ENCODE peak calls at places on chromosome 17, in seven cellular contexts. D, M, O, N, J, T and K are unnamed samples.

GRCh38 chr17:68238488-68238887 is 9.4 kb upstream of the AMZ2 start:
- DNase-seq in J (no peak), D (no peak), M (no peak), T (no peak), O (no peak), N (no peak), K (no peak)

GRCh38 chr17:47669060-47669459 is 19.3 kb downstream of the KPNB1 start:
- DNase-seq in D (no peak), N (no peak), T (no peak), J (no peak), O (no peak), M (no peak), K (no peak)

GRCh38 chr17:37068266-37068665 is 119.5 kb downstream of the AATF start:
- DNase-seq in O (no peak), D (no peak), M (no peak), N (no peak), T (no peak), J (no peak), K (no peak)

GRCh38 chr17:62933986-62934385 is 32.0 kb upstream of the TANC2 start:
- DNase-seq in T (no peak), O (no peak), J (no peak), M (no peak), N (no peak), D (no peak), K (no peak)

GRCh38 chr17:30236807-30237206 is 1.3 kb upstream of the SLC6A4 start:
- DNase-seq in O (peak), D (no peak), J (no peak), M (peak), T (peak), N (no peak), K (peak)

GRCh38 chr17:77957869-77958715 is at the start of gene TNRC6C:
- DNase-seq in N (peak), J (peak), T (peak), O (peak), M (peak), D (peak), K (peak)

GRCh38 chr17:47276868-47277267 is 23.2 kb downstream of the ITGB3 start:
- DNase-seq in M (peak), D (no peak), T (no peak), J (no peak), N (no peak), O (no peak), K (no peak)

GRCh38 chr17:76357597-76358158 is 4.0 kb upstream of the PRPSAP1 start:
- DNase-seq in N (no peak), T (no peak), D (no peak), J (no peak), O (no peak), M (peak), K (no peak)

GRCh38 chr17:62206550-62206949 is 141.5 kb upstream of the MED13 start:
- DNase-seq in M (no peak), T (peak), N (no peak), O (no peak), D (no peak), J (no peak), K (no peak)

GRCh38 chr17:63946440-63947363 is 14.6 kb upstream of the CD79B start:
- DNase-seq in J (no peak), M (peak), N (peak), O (peak), D (peak), T (peak), K (peak)

GRCh38 chr17:39845052-39845976 is 18.8 kb downstream of the IKZF3 start:
- DNase-seq in D (no peak), T (no peak), M (no peak), N (no peak), O (no peak), J (no peak), K (no peak)

GRCh38 chr17:6079960-6080359 is 9.8 kb downstream of the WSCD1 start:
- DNase-seq in T (no peak), O (no peak), N (no peak), J (no peak), D (no peak), M (no peak), K (no peak)

GRCh38 chr17:65588194-65588808 is 26.9 kb upstream of the AXIN2 start:
- DNase-seq in T (no peak), O (no peak), J (no peak), M (peak), N (no peak), D (no peak), K (no peak)

GRCh38 chr17:46978489-46979022 is 497 bp downstream of the RPRML start:
- DNase-seq in O (no peak), D (peak), M (no peak), T (peak), N (no peak), J (no peak), K (peak)

GRCh38 chr17:781920-782731 is at the start of the genes GLOD4 and MRM3:
- DNase-seq in M (peak), O (peak), T (peak), J (peak), D (peak), N (peak), K (peak)

GRCh38 chr17:77394540-77395295 is 253.9 kb downstream of the SEC14L1 start:
- DNase-seq in D (no peak), M (peak), T (no peak), N (no peak), J (no peak), O (no peak), K (no peak)

GRCh38 chr17:47264171-47264570 is 10.5 kb downstream of the ITGB3 start:
- DNase-seq in M (no peak), O (no peak), T (no peak), N (no peak), D (no peak), J (no peak), K (no peak)

GRCh38 chr17:9684955-9685621 is 39.8 kb downstream of the USP43 start:
- DNase-seq in D (no peak), N (no peak), M (peak), T (no peak), O (no peak), J (no peak), K (no peak)

GRCh38 chr17:1705004-1705403 is 5.2 kb downstream of the TLCD2 start:
- DNase-seq in J (no peak), O (no peak), M (no peak), N (peak), D (no peak), T (no peak), K (no peak)

GRCh38 chr17:30996481-30996880 is 25.6 kb downstream of the RNF135 start:
- DNase-seq in N (no peak), M (no peak), D (no peak), O (no peak), T (no peak), J (no peak), K (no peak)

GRCh38 chr17:59372138-59372751 is 40.8 kb downstream of the YPEL2 start:
- DNase-seq in D (no peak), T (no peak), J (peak), N (no peak), M (no peak), O (no peak), K (no peak)

GRCh38 chr17:58084317-58084981 is 1.2 kb downstream of the DYNLL2 start:
- DNase-seq in J (peak), O (peak), N (peak), D (peak), M (peak), T (peak), K (peak)

GRCh38 chr17:2796164-2797140 is at the start of gene RAP1GAP2:
- DNase-seq in T (no peak), M (no peak), O (no peak), J (no peak), D (no peak), N (no peak), K (no peak)

GRCh38 chr17:77280304-77280910 is 139.6 kb downstream of the SEC14L1 start:
- DNase-seq in J (no peak), O (no peak), D (no peak), T (peak), M (no peak), N (no peak), K (peak)

GRCh38 chr17:71052971-71053370 is 883.6 kb downstream of the KCNJ2 start:
- DNase-seq in T (no peak), J (no peak), N (no peak), O (no peak), M (no peak), D (no peak), K (no peak)

GRCh38 chr17:35666070-35666469 is 65.4 kb upstream of the RASL10B start:
- DNase-seq in M (no peak), J (no peak), O (no peak), N (no peak), T (no peak), D (no peak), K (no peak)

GRCh38 chr17:66673668-66674276 is 161.1 kb upstream of the CACNG5 start:
- DNase-seq in M (peak), D (no peak), J (no peak), O (no peak), T (peak), N (peak), K (peak)

GRCh38 chr17:10149573-10150399 is 48.6 kb downstream of the GAS7 start:
- DNase-seq in T (no peak), M (no peak), D (peak), J (peak), O (no peak), N (peak), K (no peak)

GRCh38 chr17:17505151-17505550 is 9.0 kb upstream of the RASD1 start:
- DNase-seq in T (no peak), J (no peak), M (no peak), N (no peak), D (no peak), O (no peak), K (no peak)

GRCh38 chr17:48294193-48294909 is 135.7 kb downstream of the SKAP1 start:
- DNase-seq in N (no peak), O (no peak), D (no peak), T (no peak), M (no peak), J (no peak), K (no peak)

GRCh38 chr17:14672830-14673229 is 371.9 kb downstream of the HS3ST3B1 start:
- DNase-seq in D (no peak), J (no peak), O (no peak), M (peak), T (no peak), N (no peak), K (no peak)

GRCh38 chr17:28878158-28878910 is 19.2 kb downstream of the FLOT2 start:
- DNase-seq in D (no peak), O (no peak), M (no peak), J (no peak), N (no peak), T (no peak), K (no peak)

DNA sequence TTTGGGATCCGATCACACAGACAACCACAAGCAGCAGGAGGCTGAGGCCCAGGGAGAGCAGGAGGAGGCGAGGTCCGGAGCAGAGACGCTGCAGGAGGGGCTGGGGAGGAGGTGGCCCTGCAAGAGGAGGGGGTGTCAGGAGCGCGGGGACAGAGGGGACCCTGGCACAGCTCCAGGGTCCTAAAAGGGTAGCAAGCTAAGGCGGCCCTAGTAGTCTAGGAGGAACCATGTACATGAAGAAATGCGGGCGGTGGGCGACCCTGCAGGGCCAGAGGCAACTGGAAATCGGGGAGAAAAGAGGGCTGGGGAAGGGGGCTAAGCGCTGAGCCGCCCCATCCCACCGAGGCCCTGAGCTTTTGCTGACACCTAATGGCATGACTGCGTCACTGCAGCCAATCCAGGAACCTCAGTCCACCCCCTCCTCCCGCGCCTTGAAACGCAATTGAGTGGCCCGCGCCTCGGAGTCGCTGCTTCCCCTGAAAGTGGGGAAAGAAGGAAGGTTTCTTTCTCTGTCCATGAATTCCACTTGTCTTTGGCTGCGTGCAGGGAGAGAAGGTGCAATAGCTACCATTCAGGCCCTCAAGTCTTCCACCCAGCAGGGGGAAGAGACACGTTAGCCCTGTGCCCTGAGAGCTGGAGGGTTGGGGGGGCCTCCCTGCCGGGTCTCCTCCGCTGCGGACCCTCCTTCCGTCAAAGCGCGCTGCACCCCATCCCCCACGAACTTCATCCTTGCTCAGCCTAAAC is 1.8 kb downstream of the ASGR1 start:
- DNase-seq in D (peak), N (peak), M (peak), J (no peak), O (peak), T (peak), K (peak)
- TF ChIP-seq TAF1 in D (no peak), N (no peak), M (no peak), J (no peak), O (no peak), T (no peak), K (peak)

GRCh38 chr17:80725532-80725931 is 180.9 kb downstream of the RPTOR start:
- DNase-seq in M (no peak), N (no peak), O (no peak), T (peak), J (no peak), D (no peak), K (no peak)

GRCh38 chr17:80727409-80727755 is 182.7 kb downstream of the RPTOR start:
- DNase-seq in T (no peak), M (no peak), J (no peak), O (no peak), N (no peak), D (no peak), K (no peak)

GRCh38 chr17:80722656-80723055 is 178.0 kb downstream of the RPTOR start:
- DNase-seq in N (no peak), D (no peak), O (no peak), M (no peak), T (no peak), J (no peak), K (no peak)

GRCh38 chr17:80726558-80727408 is 182.1 kb downstream of the RPTOR start:
- DNase-seq in T (no peak), D (no peak), N (no peak), J (no peak), M (no peak), O (no peak), K (no peak)

DNA sequence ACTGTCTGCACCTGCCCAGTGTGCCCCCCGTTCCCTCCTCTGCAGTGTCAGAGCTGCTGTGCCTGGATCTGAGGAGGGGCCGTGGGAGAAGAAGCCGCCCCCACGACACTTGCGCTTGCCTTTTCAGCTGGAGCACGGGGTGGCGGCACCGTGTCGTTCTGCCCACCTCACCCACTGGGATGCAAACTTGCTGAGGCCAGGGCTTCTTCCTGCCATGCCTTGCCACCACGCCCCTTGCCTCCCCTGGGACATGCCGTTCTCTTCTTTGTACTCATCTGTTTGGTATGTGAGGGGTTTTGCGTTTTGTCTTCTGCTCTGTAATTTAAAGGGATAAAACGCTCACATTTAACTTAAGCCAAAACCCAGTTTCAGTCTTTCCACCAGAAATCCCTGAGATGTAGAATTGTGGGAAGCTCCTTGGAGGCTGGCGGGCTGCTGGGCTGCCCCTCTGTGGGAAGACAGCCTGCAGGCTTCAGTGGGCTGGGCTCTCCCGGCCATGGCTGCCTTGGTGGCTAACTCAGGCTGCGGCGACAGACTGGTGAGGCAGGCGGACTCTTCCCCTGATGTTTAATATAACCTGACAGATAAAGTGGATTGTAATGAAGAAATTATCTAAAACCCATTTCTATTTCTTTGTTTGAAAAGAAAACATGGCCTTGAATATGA is 180.2 kb downstream of the RPTOR start:
- DNase-seq in M (no peak), D (no peak), T (peak), J (no peak), N (no peak), O (no peak), K (no peak)
- TF ChIP-seq TAF1 in M (no peak), D (no peak), T (no peak), J (no peak), N (no peak), O (no peak), K (no peak)

DNA sequence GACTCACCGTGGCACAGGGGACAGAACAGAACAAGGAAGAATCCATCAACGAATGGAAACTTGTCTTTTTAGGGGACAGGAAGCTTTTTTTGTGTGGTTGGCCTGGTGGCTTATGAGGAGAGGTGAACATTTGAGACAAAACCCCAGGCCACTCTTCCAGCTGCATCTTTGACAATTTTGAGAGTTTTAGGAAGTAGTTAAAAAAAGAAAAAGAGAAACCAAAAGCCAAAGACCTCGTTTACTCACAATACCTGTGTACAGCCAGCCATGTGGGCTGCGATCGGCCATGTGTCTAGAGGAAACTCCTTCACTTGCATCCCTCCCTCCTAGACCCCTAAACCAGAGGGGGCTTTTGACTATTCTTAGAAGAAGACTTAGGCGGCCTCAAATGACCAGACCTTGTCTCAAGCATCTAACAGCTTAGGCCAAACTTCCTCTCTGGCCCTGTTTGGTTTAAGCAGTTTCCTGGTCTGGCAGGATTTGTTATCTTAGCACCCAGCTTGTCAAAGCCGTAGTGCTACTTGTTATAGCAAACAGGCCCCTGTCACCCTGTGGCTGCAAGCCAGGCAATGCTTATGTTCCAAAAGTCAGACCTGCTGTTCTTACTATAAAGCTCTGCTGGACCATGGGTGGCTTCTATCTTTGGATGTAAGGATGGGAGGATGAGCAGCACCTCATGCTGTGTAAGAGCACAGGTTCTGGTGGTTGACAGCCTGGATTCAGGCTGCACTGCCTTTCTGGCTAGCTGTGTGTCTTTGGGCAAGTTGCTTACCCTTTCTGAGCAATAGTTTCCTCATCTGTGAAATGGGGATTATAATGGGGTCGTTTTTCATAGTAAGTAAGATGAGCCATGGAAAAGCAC is 17.7 kb downstream of the KSR1 start:
- DNase-seq in D (no peak), T (no peak), J (peak), O (no peak), M (no peak), N (peak), K (no peak)
- TF ChIP-seq TAF1 in D (no peak), T (no peak), J (no peak), O (no peak), M (no peak), N (peak), K (no peak)

DNA sequence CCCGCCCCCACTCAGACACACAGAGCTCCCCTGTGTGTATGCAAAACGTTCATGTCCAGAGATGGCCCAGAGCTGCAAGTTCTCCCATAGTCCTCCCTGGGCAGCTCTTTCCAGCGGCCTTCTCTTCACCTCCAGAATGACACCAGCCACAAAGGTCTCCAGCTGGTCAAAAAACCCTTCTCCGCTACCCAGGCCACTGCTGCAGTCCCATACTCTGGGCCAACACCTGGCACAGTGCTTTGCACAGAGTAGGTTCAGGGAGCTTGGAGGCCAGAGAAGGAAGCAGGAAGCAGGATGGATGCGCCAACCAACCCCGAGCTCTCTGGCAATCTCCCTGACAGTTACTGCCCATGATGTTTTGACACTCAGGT is 1.1 kb upstream of the STAT5B start:
- DNase-seq in M (no peak), T (no peak), N (no peak), J (no peak), D (no peak), O (no peak), K (no peak)
- TF ChIP-seq TAF1 in M (no peak), T (no peak), N (no peak), J (no peak), D (no peak), O (no peak), K (no peak)

GRCh38 chr17:44400226-44400847 is 10.9 kb upstream of the ITGA2B start:
- DNase-seq in O (no peak), T (no peak), D (no peak), M (peak), N (no peak), J (no peak), K (no peak)
- TF ChIP-seq TAF1 in O (no peak), T (no peak), D (no peak), M (no peak), N (no peak), J (no peak), K (no peak)

GRCh38 chr17:69609495-69610315 is 195.2 kb downstream of the MAP2K6 start:
- DNase-seq in D (no peak), M (peak), O (no peak), T (no peak), J (no peak), N (peak), K (no peak)
- TF ChIP-seq TAF1 in D (no peak), M (no peak), O (no peak), T (no peak), J (no peak), N (no peak), K (no peak)